ENCODE peak calls at places on chromosomes 12 and 14, in four cellular contexts. One of them, this sample, is unnamed.

GRCh38 chr12:110619534-110619953 is 5.6 kb downstream of the TCTN1 start:
- DNase-seq in left ventricle myocardium inferior: no peak
- DNase-seq in psoas muscle: no peak
- DNase-seq in CD8-positive, alpha-beta memory T cell: no peak
- DNase-seq in this sample: no peak

GRCh38 chr14:101508948-101509729 is 52.2 kb upstream of the DIO3 start:
- DNase-seq in left ventricle myocardium inferior: peak; percentile 5
- DNase-seq in psoas muscle: peak; percentile 30
- DNase-seq in CD8-positive, alpha-beta memory T cell: no peak
- DNase-seq in this sample: peak; percentile 66

GRCh38 chr14:69687963-69688649 is 76.7 kb downstream of the SUSD6 start:
- DNase-seq in left ventricle myocardium inferior: no peak
- DNase-seq in psoas muscle: no peak
- DNase-seq in CD8-positive, alpha-beta memory T cell: no peak
- DNase-seq in this sample: no peak

GRCh38 chr12:121793501-121793835 is at the start of gene RHOF:
- DNase-seq in left ventricle myocardium inferior: peak; percentile 58
- DNase-seq in psoas muscle: no peak
- DNase-seq in CD8-positive, alpha-beta memory T cell: peak; percentile 60
- DNase-seq in this sample: no peak

GRCh38 chr14:88879016-88879415 is 54.6 kb downstream of the TTC8 start:
- DNase-seq in left ventricle myocardium inferior: no peak
- DNase-seq in psoas muscle: no peak
- DNase-seq in CD8-positive, alpha-beta memory T cell: no peak
- DNase-seq in this sample: no peak

GRCh38 chr14:79557309-79557708 is 654.0 kb downstream of the DIO2 start:
- DNase-seq in left ventricle myocardium inferior: no peak
- DNase-seq in psoas muscle: no peak
- DNase-seq in CD8-positive, alpha-beta memory T cell: no peak
- DNase-seq in this sample: no peak

GRCh38 chr14:67837011-67837624 is 17.5 kb downstream of the RAD51B start:
- DNase-seq in left ventricle myocardium inferior: no peak
- DNase-seq in psoas muscle: no peak
- DNase-seq in CD8-positive, alpha-beta memory T cell: peak; percentile 31
- DNase-seq in this sample: no peak

GRCh38 chr14:71532349-71532748 is 399.9 kb upstream of the RGS6 start:
- DNase-seq in left ventricle myocardium inferior: no peak
- DNase-seq in psoas muscle: no peak
- DNase-seq in CD8-positive, alpha-beta memory T cell: no peak
- DNase-seq in this sample: peak; percentile 54

GRCh38 chr14:47103781-47104180 is 452.2 kb upstream of the RPL10L start:
- DNase-seq in left ventricle myocardium inferior: no peak
- DNase-seq in psoas muscle: no peak
- DNase-seq in CD8-positive, alpha-beta memory T cell: no peak
- DNase-seq in this sample: no peak

GRCh38 chr14:22255042-22255441 is 334.0 kb downstream of the DAD1 start:
- DNase-seq in left ventricle myocardium inferior: no peak
- DNase-seq in psoas muscle: no peak
- DNase-seq in CD8-positive, alpha-beta memory T cell: no peak
- DNase-seq in this sample: no peak

GRCh38 chr14:69363055-69363454 is 35.0 kb downstream of the ERH start:
- DNase-seq in left ventricle myocardium inferior: peak; percentile 33
- DNase-seq in psoas muscle: peak; percentile 66
- DNase-seq in CD8-positive, alpha-beta memory T cell: no peak
- DNase-seq in this sample: no peak

GRCh38 chr12:103852498-103852992 is 11.5 kb upstream of the NT5DC3 start:
- DNase-seq in left ventricle myocardium inferior: no peak
- DNase-seq in psoas muscle: no peak
- DNase-seq in CD8-positive, alpha-beta memory T cell: no peak
- DNase-seq in this sample: no peak

GRCh38 chr12:91551927-91552326 is 369.3 kb upstream of the DCN start:
- DNase-seq in left ventricle myocardium inferior: no peak
- DNase-seq in psoas muscle: no peak
- DNase-seq in CD8-positive, alpha-beta memory T cell: no peak
- DNase-seq in this sample: peak; percentile 65

GRCh38 chr14:95507174-95507573 is 9.3 kb downstream of the SYNE3 start:
- DNase-seq in left ventricle myocardium inferior: peak; percentile 64
- DNase-seq in psoas muscle: peak; percentile 89
- DNase-seq in CD8-positive, alpha-beta memory T cell: no peak
- DNase-seq in this sample: peak; percentile 85

GRCh38 chr14:100665518-100666032 is 61.1 kb upstream of the DLK1 start:
- DNase-seq in left ventricle myocardium inferior: no peak
- DNase-seq in psoas muscle: peak; percentile 72
- DNase-seq in CD8-positive, alpha-beta memory T cell: no peak
- DNase-seq in this sample: no peak

GRCh38 chr12:124213606-124214347 is 81.1 kb upstream of the RFLNA start:
- DNase-seq in left ventricle myocardium inferior: no peak
- DNase-seq in psoas muscle: no peak
- DNase-seq in CD8-positive, alpha-beta memory T cell: no peak
- DNase-seq in this sample: no peak

GRCh38 chr14:58414845-58415244 is 12.5 kb downstream of the TIMM9 start:
- DNase-seq in left ventricle myocardium inferior: no peak
- DNase-seq in psoas muscle: no peak
- DNase-seq in CD8-positive, alpha-beta memory T cell: no peak
- DNase-seq in this sample: no peak
- H3K36me3 ChIP-seq in left ventricle myocardium inferior: peaks cover 47% of the 10 kb centered on the region
- H3K36me3 ChIP-seq in psoas muscle: peaks cover 12% of the 10 kb centered on the region
- H3K36me3 ChIP-seq in CD8-positive, alpha-beta memory T cell: peaks cover 17% of the 10 kb centered on the region
- H3K36me3 ChIP-seq in this sample: no peaks in the 10 kb centered on the region

GRCh38 chr12:71000748-71001147 is 80.2 kb upstream of the PTPRR start:
- DNase-seq in left ventricle myocardium inferior: no peak
- DNase-seq in psoas muscle: no peak
- DNase-seq in CD8-positive, alpha-beta memory T cell: no peak
- DNase-seq in this sample: no peak
- H3K27ac ChIP-seq in left ventricle myocardium inferior: no peak overlapping the region
- H3K27ac ChIP-seq in psoas muscle: no peak overlapping the region
- H3K27ac ChIP-seq in CD8-positive, alpha-beta memory T cell: no peak overlapping the region
- H3K27ac ChIP-seq in this sample: peak overlapping the region; percentile 82

DNA sequence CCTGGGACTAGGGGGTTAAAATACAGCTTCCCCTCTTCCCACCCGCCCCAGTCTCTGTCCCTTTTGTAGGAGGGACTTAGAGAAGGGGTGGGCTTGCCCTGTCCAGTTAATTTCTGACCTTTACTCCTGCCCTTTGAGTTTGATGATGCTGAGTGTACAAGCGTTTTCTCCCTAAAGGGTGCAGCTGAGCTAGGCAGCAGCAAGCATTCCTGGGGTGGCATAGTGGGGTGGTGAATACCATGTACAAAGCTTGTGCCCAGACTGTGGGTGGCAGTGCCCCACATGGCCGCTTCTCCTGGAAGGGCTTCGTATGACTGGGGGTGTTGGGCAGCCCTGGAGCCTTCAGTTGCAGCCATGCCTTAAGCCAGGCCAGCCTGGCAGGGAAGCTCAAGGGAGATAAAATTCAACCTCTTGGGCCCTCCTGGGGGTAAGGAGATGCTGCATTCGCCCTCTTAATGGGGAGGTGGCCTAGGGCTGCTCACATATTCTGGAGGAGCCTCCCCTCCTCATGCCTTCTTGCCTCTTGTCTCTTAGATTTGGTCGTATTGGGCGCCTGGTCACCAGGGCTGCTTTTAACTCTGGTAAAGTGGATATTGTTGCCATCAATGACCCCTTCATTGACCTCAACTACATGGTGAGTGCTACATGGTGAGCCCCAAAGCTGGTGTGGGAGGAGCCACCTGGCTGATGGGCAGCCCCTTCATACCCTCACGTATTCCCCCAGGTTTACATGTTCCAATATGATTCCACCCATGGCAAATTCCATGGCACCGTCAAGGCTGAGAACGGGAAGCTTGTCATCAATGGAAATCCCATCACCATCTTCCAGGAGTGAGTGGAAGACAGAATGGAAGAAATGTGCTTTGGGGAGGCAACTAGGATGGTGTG is 1.9 kb downstream of the GAPDH start:
- DNase-seq in left ventricle myocardium inferior: no peak
- DNase-seq in psoas muscle: no peak
- DNase-seq in CD8-positive, alpha-beta memory T cell: no peak
- DNase-seq in this sample: no peak
- H3K4me1 ChIP-seq in left ventricle myocardium inferior: peaks cover 92% of the 10 kb centered on the region
- H3K4me1 ChIP-seq in psoas muscle: peaks cover 63% of the 10 kb centered on the region
- H3K4me1 ChIP-seq in CD8-positive, alpha-beta memory T cell: peaks cover 78% of the 10 kb centered on the region
- H3K4me1 ChIP-seq in this sample: no peaks in the 10 kb centered on the region

DNA sequence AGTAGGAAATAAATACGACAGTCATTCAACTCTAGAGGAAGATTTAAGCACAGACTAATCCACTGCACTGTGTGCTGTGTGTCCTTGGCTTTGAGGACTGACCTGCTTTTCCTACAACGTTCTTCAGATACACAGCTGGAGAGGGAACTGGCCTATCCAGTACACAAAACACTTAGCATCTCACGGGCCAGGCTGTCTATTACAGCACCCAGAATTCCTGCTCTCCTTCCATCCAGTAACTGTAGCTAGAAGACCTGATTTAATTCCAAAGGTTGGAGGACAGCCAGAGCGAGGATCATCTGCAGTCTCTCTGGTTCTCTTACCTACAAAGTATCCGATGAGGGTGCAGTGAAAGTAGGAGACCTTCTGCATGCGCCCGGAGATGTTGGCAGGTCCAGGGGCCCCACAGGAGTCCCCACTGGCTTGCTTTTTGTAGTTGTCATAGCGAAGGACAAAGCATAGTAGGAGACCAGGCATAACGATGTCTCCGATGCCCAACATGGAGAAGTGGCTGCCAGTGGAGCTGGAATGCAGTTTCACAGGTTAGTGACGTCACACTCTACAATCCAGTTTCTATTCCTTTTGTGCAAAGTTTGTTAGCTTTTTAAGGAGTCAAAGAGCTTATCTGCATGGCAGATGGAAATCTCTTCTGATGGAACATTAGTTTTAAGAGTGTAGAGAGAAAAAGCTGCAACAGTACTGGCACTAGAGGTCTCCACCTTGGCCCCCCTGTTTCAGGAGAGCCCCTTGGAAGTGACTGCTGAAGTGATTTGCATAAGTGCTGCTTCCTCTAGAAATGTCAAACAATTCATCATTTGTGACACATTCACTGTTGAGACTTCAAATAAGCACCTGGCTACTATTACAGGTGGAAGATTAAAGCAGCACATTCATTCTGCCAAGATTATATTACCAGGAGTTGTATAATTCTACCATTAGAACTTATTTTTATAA is 41.7 kb downstream of the ACADS start:
- DNase-seq in left ventricle myocardium inferior: no peak
- DNase-seq in psoas muscle: no peak
- DNase-seq in CD8-positive, alpha-beta memory T cell: no peak
- DNase-seq in this sample: no peak
- H3K36me3 ChIP-seq in left ventricle myocardium inferior: peaks cover 65% of the 10 kb centered on the region
- H3K36me3 ChIP-seq in psoas muscle: peaks cover 9% of the 10 kb centered on the region
- H3K36me3 ChIP-seq in CD8-positive, alpha-beta memory T cell: peaks cover 53% of the 10 kb centered on the region
- H3K36me3 ChIP-seq in this sample: peaks cover 3% of the 10 kb centered on the region

DNA sequence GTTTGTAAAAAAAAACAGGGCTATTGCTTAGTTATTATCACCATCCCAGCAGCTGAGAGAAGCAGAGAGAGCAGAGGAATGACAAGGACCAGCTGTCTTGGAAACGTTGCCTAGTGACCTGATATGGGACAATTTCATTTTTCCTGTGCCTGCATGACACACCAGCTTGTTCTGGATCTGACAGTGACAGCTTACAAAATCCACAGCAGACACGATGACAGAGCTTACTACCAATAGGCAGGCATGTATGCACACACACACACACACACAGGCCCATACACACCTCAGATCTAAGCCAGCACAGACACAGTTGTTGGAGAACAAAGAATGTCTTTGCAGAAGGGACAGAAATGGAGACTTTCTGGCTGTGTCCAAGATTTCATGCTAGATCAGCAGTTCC is 25.4 kb downstream of the HSPB8 start:
- DNase-seq in left ventricle myocardium inferior: no peak
- DNase-seq in psoas muscle: peak; percentile 50
- DNase-seq in CD8-positive, alpha-beta memory T cell: no peak
- DNase-seq in this sample: no peak
- H3K27ac ChIP-seq in left ventricle myocardium inferior: peak overlapping the region; percentile 85
- H3K27ac ChIP-seq in psoas muscle: peak overlapping the region; percentile 65
- H3K27ac ChIP-seq in CD8-positive, alpha-beta memory T cell: no peak overlapping the region
- H3K27ac ChIP-seq in this sample: no peak overlapping the region